ENCODE peak calls at places on chromosome 21, in five cellular contexts. G, V, A, M and H are unnamed samples.
A peak's percentile ranks its signal among the peaks of the same experiment; 100 is the strongest.

GRCh38 chr21:43921602-43921978 is 56.6 kb downstream of the AGPAT3 start:
- DNase-seq in G (peak; percentile 47), V (peak; percentile 51), A (peak; percentile 12), M (peak; percentile 50), H (peak; percentile 46)

GRCh38 chr21:15170614-15171013 is 105.8 kb upstream of the NRIP1 start:
- DNase-seq in G (no peak), V (no peak), A (no peak), M (no peak), H (no peak)

GRCh38 chr21:33403128-33403785 is at the start of gene IFNGR2:
- DNase-seq in G (peak; percentile 58), V (peak; percentile 44), A (no peak), M (peak; percentile 77), H (peak; percentile 70)

GRCh38 chr21:45537111-45537745 is 5.0 kb downstream of the SLC19A1 start:
- DNase-seq in G (no peak), V (no peak), A (no peak), M (no peak), H (no peak)

GRCh38 chr21:46048926-46049889 is 48.7 kb upstream of the COL6A2 start:
- DNase-seq in G (peak; percentile 46), V (no peak), A (no peak), M (no peak), H (no peak)

GRCh38 chr21:29091032-29091431 is 17.6 kb upstream of the CCT8 start:
- DNase-seq in G (no peak), V (no peak), A (no peak), M (no peak), H (no peak)

GRCh38 chr21:37219766-37220432 is 47.2 kb downstream of the VPS26C start:
- DNase-seq in G (no peak), V (peak; percentile 21), A (no peak), M (no peak), H (no peak)

GRCh38 chr21:44419679-44420078 is 35.6 kb upstream of the LRRC3 start:
- DNase-seq in G (no peak), V (no peak), A (no peak), M (no peak), H (no peak)

GRCh38 chr21:21631961-21632360 is 633.8 kb downstream of the NCAM2 start:
- DNase-seq in G (no peak), V (no peak), A (no peak), M (no peak), H (no peak)

GRCh38 chr21:38219049-38219628 is 37.7 kb upstream of the KCNJ15 start:
- DNase-seq in G (peak; percentile 86), V (peak; percentile 54), A (peak; percentile 51), M (peak; percentile 58), H (no peak)

GRCh38 chr21:41482321-41482720 is 25.6 kb downstream of the TMPRSS2 start:
- DNase-seq in G (no peak), V (no peak), A (no peak), M (no peak), H (no peak)

GRCh38 chr21:16563795-16564194 is 834.0 kb downstream of the USP25 start:
- DNase-seq in G (peak; percentile 84), V (no peak), A (no peak), M (no peak), H (no peak)

GRCh38 chr21:42021751-42022430 is 11.7 kb upstream of the ZBTB21 start:
- DNase-seq in G (peak; percentile 66), V (no peak), A (peak; percentile 62), M (no peak), H (no peak)

GRCh38 chr21:44639331-44639655 is 2.1 kb downstream of the KRTAP10-10 start:
- DNase-seq in G (no peak), V (no peak), A (no peak), M (no peak), H (no peak)

GRCh38 chr21:36856643-36857042 is 109.8 kb downstream of the HLCS start:
- DNase-seq in G (no peak), V (no peak), A (no peak), M (no peak), H (no peak)

GRCh38 chr21:29098156-29098555 is 24.7 kb upstream of the CCT8 start:
- DNase-seq in G (no peak), V (no peak), A (no peak), M (no peak), H (no peak)

GRCh38 chr21:46509760-46510159 is 51.1 kb downstream of the DIP2A start:
- DNase-seq in G (no peak), V (no peak), A (peak; percentile 70), M (no peak), H (no peak)

GRCh38 chr21:28737671-28738279 is 254.9 kb downstream of the LTN1 start:
- DNase-seq in G (no peak), V (no peak), A (no peak), M (no peak), H (no peak)

GRCh38 chr21:41901099-41901498 is 22.0 kb upstream of the PRDM15 start:
- DNase-seq in G (no peak), V (no peak), A (no peak), M (peak; percentile 51), H (no peak)

GRCh38 chr21:44354775-44355771 is 1.7 kb downstream of the TRPM2 start:
- DNase-seq in G (no peak), V (no peak), A (no peak), M (no peak), H (no peak)

GRCh38 chr21:46322351-46323226 is 1.1 kb downstream of the C21orf58 start:
- DNase-seq in G (peak; percentile 45), V (peak; percentile 5), A (no peak), M (no peak), H (no peak)

GRCh38 chr21:29194847-29195246 is 64.4 kb downstream of the MAP3K7CL start:
- DNase-seq in G (no peak), V (no peak), A (no peak), M (no peak), H (no peak)

GRCh38 chr21:45862544-45863207 is 118.9 kb upstream of the COL6A1 start:
- DNase-seq in G (no peak), V (no peak), A (no peak), M (no peak), H (no peak)

GRCh38 chr21:42690586-42690985 is 37.2 kb downstream of the PDE9A start:
- DNase-seq in G (no peak), V (no peak), A (no peak), M (no peak), H (no peak)

GRCh38 chr21:40967771-40968170 is 120.8 kb upstream of the DSCAM start:
- DNase-seq in G (peak; percentile 21), V (no peak), A (no peak), M (no peak), H (no peak)

GRCh38 chr21:43820466-43820865 is 31.1 kb downstream of the RRP1 start:
- DNase-seq in G (no peak), V (no peak), A (no peak), M (no peak), H (no peak)

GRCh38 chr21:31216206-31216605 is 127.9 kb downstream of the TIAM1 start:
- DNase-seq in G (no peak), V (no peak), A (no peak), M (no peak), H (no peak)

GRCh38 chr21:20789696-20790095 is 208.5 kb upstream of the NCAM2 start:
- DNase-seq in G (no peak), V (no peak), A (no peak), M (no peak), H (no peak)